ENCODE peak calls at places on chromosomes 6 and 20, in nine cellular contexts. One of them, this sample, is unnamed.
A peak's percentile ranks its signal among the peaks of the same experiment; 100 is the strongest.

GRCh38 chr6:72968704-72969103 is 256.6 kb downstream of the KHDC1L start:
- DNase-seq in ovary: no peak
- DNase-seq in cardiac muscle cell: no peak
- DNase-seq in CD8-positive, alpha-beta T cell: no peak
- DNase-seq in esophagus squamous epithelium: no peak
- DNase-seq in tibial artery: no peak
- DNase-seq in Panc1: peak; percentile 81
- DNase-seq in IMR-90: peak; percentile 92
- DNase-seq in stomach: no peak
- DNase-seq in this sample: no peak

GRCh38 chr6:111837641-111838500 is 35.4 kb downstream of the FYN start:
- DNase-seq in stomach: no peak
- DNase-seq in IMR-90: no peak
- DNase-seq in ovary: no peak
- DNase-seq in tibial artery: no peak
- DNase-seq in Panc1: no peak
- DNase-seq in esophagus squamous epithelium: no peak
- DNase-seq in CD8-positive, alpha-beta T cell: peak; percentile 31
- DNase-seq in cardiac muscle cell: no peak
- DNase-seq in this sample: no peak

GRCh38 chr20:11379257-11380011 is 538.3 kb upstream of the BTBD3 start:
- DNase-seq in IMR-90: no peak
- DNase-seq in tibial artery: no peak
- DNase-seq in esophagus squamous epithelium: no peak
- DNase-seq in stomach: no peak
- DNase-seq in ovary: no peak
- DNase-seq in cardiac muscle cell: peak; percentile 65
- DNase-seq in Panc1: no peak
- DNase-seq in CD8-positive, alpha-beta T cell: no peak
- DNase-seq in this sample: no peak

GRCh38 chr20:44709797-44710196 is 5.4 kb upstream of the CCN5 start:
- DNase-seq in cardiac muscle cell: no peak
- DNase-seq in tibial artery: peak; percentile 61
- DNase-seq in ovary: no peak
- DNase-seq in stomach: no peak
- DNase-seq in esophagus squamous epithelium: no peak
- DNase-seq in CD8-positive, alpha-beta T cell: no peak
- DNase-seq in Panc1: no peak
- DNase-seq in IMR-90: no peak
- DNase-seq in this sample: no peak

GRCh38 chr6:47587503-47587902 is 109.9 kb downstream of the CD2AP start:
- DNase-seq in stomach: no peak
- DNase-seq in ovary: no peak
- DNase-seq in cardiac muscle cell: no peak
- DNase-seq in IMR-90: peak; percentile 45
- DNase-seq in esophagus squamous epithelium: no peak
- DNase-seq in Panc1: no peak
- DNase-seq in CD8-positive, alpha-beta T cell: no peak
- DNase-seq in tibial artery: no peak
- DNase-seq in this sample: no peak

GRCh38 chr6:144543006-144543871 is 258.1 kb downstream of the UTRN start:
- DNase-seq in cardiac muscle cell: peak; percentile 18
- DNase-seq in tibial artery: no peak
- DNase-seq in ovary: no peak
- DNase-seq in IMR-90: peak; percentile 60
- DNase-seq in CD8-positive, alpha-beta T cell: no peak
- DNase-seq in stomach: no peak
- DNase-seq in esophagus squamous epithelium: no peak
- DNase-seq in Panc1: peak; percentile 5
- DNase-seq in this sample: no peak

GRCh38 chr6:119426619-119427018 is 77.1 kb upstream of the MAN1A1 start:
- DNase-seq in tibial artery: no peak
- DNase-seq in IMR-90: no peak
- DNase-seq in cardiac muscle cell: no peak
- DNase-seq in Panc1: no peak
- DNase-seq in ovary: no peak
- DNase-seq in stomach: no peak
- DNase-seq in esophagus squamous epithelium: no peak
- DNase-seq in CD8-positive, alpha-beta T cell: no peak
- DNase-seq in this sample: no peak

GRCh38 chr20:62522748-62523396 is 47.1 kb upstream of the GATA5 start:
- DNase-seq in tibial artery: no peak
- DNase-seq in ovary: no peak
- DNase-seq in stomach: no peak
- DNase-seq in IMR-90: no peak
- DNase-seq in cardiac muscle cell: no peak
- DNase-seq in Panc1: no peak
- DNase-seq in CD8-positive, alpha-beta T cell: no peak
- DNase-seq in esophagus squamous epithelium: no peak
- DNase-seq in this sample: no peak

GRCh38 chr20:25081730-25082497 is at the start of gene VSX1:
- DNase-seq in stomach: no peak
- DNase-seq in IMR-90: no peak
- DNase-seq in CD8-positive, alpha-beta T cell: no peak
- DNase-seq in ovary: no peak
- DNase-seq in cardiac muscle cell: no peak
- DNase-seq in Panc1: no peak
- DNase-seq in esophagus squamous epithelium: no peak
- DNase-seq in tibial artery: peak; percentile 53
- DNase-seq in this sample: no peak

GRCh38 chr6:21593927-21594421 is 423 bp downstream of the SOX4 start:
- DNase-seq in Panc1: no peak
- DNase-seq in stomach: peak; percentile 34
- DNase-seq in cardiac muscle cell: peak; percentile 74
- DNase-seq in ovary: no peak
- DNase-seq in CD8-positive, alpha-beta T cell: no peak
- DNase-seq in tibial artery: no peak
- DNase-seq in IMR-90: peak; percentile 72
- DNase-seq in esophagus squamous epithelium: no peak
- DNase-seq in this sample: no peak

GRCh38 chr6:162854734-162855191 is 127.0 kb downstream of the PACRG start:
- DNase-seq in tibial artery: no peak
- DNase-seq in ovary: no peak
- DNase-seq in IMR-90: no peak
- DNase-seq in cardiac muscle cell: no peak
- DNase-seq in Panc1: no peak
- DNase-seq in esophagus squamous epithelium: no peak
- DNase-seq in stomach: no peak
- DNase-seq in CD8-positive, alpha-beta T cell: no peak
- DNase-seq in this sample: no peak

GRCh38 chr6:16182428-16182827 is 53.5 kb downstream of the MYLIP start:
- DNase-seq in ovary: no peak
- DNase-seq in CD8-positive, alpha-beta T cell: no peak
- DNase-seq in stomach: no peak
- DNase-seq in Panc1: no peak
- DNase-seq in IMR-90: no peak
- DNase-seq in cardiac muscle cell: no peak
- DNase-seq in tibial artery: no peak
- DNase-seq in esophagus squamous epithelium: no peak
- DNase-seq in this sample: no peak

GRCh38 chr6:63858691-63859090 is 223.1 kb downstream of the PHF3 start:
- DNase-seq in esophagus squamous epithelium: no peak
- DNase-seq in IMR-90: no peak
- DNase-seq in cardiac muscle cell: peak; percentile 2
- DNase-seq in CD8-positive, alpha-beta T cell: no peak
- DNase-seq in ovary: no peak
- DNase-seq in tibial artery: no peak
- DNase-seq in Panc1: no peak
- DNase-seq in stomach: no peak
- DNase-seq in this sample: no peak

GRCh38 chr6:29964904-29965872 is 22.9 kb downstream of the HLA-A start:
- DNase-seq in cardiac muscle cell: peak; percentile 86
- DNase-seq in esophagus squamous epithelium: peak; percentile 63
- DNase-seq in tibial artery: peak; percentile 87
- DNase-seq in Panc1: no peak
- DNase-seq in stomach: peak; percentile 87
- DNase-seq in IMR-90: peak; percentile 91
- DNase-seq in CD8-positive, alpha-beta T cell: peak; percentile 57
- DNase-seq in ovary: peak; percentile 58
- DNase-seq in this sample: peak; percentile 81

GRCh38 chr6:78831492-78831891 is 35.9 kb upstream of the IRAK1BP1 start:
- DNase-seq in Panc1: no peak
- DNase-seq in CD8-positive, alpha-beta T cell: no peak
- DNase-seq in stomach: peak; percentile 37
- DNase-seq in ovary: no peak
- DNase-seq in cardiac muscle cell: peak; percentile 93
- DNase-seq in IMR-90: peak; percentile 3
- DNase-seq in esophagus squamous epithelium: no peak
- DNase-seq in tibial artery: no peak
- DNase-seq in this sample: no peak

GRCh38 chr6:106870069-106870468 is 104.5 kb downstream of the CD24 start:
- DNase-seq in CD8-positive, alpha-beta T cell: no peak
- DNase-seq in esophagus squamous epithelium: no peak
- DNase-seq in Panc1: no peak
- DNase-seq in cardiac muscle cell: peak; percentile 0
- DNase-seq in IMR-90: peak; percentile 52
- DNase-seq in tibial artery: no peak
- DNase-seq in stomach: no peak
- DNase-seq in ovary: no peak
- DNase-seq in this sample: no peak

GRCh38 chr6:169317441-169318202 is 64.0 kb upstream of the THBS2 start:
- DNase-seq in stomach: no peak
- DNase-seq in esophagus squamous epithelium: no peak
- DNase-seq in cardiac muscle cell: no peak
- DNase-seq in tibial artery: no peak
- DNase-seq in CD8-positive, alpha-beta T cell: no peak
- DNase-seq in IMR-90: no peak
- DNase-seq in Panc1: no peak
- DNase-seq in ovary: no peak
- DNase-seq in this sample: no peak

GRCh38 chr6:40587240-40588069 is at the start of gene LRFN2:
- DNase-seq in stomach: peak; percentile 83
- DNase-seq in esophagus squamous epithelium: no peak
- DNase-seq in Panc1: no peak
- DNase-seq in cardiac muscle cell: peak; percentile 81
- DNase-seq in tibial artery: peak; percentile 70
- DNase-seq in ovary: peak; percentile 89
- DNase-seq in CD8-positive, alpha-beta T cell: peak; percentile 35
- DNase-seq in IMR-90: peak; percentile 53
- DNase-seq in this sample: peak; percentile 89

GRCh38 chr20:47265214-47265613 is 91.3 kb downstream of the ZMYND8 start:
- DNase-seq in IMR-90: no peak
- DNase-seq in Panc1: no peak
- DNase-seq in ovary: no peak
- DNase-seq in CD8-positive, alpha-beta T cell: no peak
- DNase-seq in cardiac muscle cell: no peak
- DNase-seq in tibial artery: peak; percentile 29
- DNase-seq in esophagus squamous epithelium: no peak
- DNase-seq in stomach: no peak
- DNase-seq in this sample: no peak
- H3K4me1 ChIP-seq in IMR-90: peaks cover 2% of the 10 kb centered on the region
- H3K4me1 ChIP-seq in Panc1: peaks cover 7% of the 10 kb centered on the region
- H3K4me1 ChIP-seq in ovary: no peaks in the 10 kb centered on the region
- H3K4me1 ChIP-seq in CD8-positive, alpha-beta T cell: no peaks in the 10 kb centered on the region
- H3K4me1 ChIP-seq in cardiac muscle cell: peaks cover 7% of the 10 kb centered on the region
- H3K4me1 ChIP-seq in tibial artery: no peaks in the 10 kb centered on the region
- H3K4me1 ChIP-seq in esophagus squamous epithelium: peaks cover 12% of the 10 kb centered on the region
- H3K4me1 ChIP-seq in stomach: peaks cover 17% of the 10 kb centered on the region
- H3K4me1 ChIP-seq in this sample: no peaks in the 10 kb centered on the region

GRCh38 chr6:151663559-151663958 is 143.9 kb upstream of the ESR1 start:
- DNase-seq in CD8-positive, alpha-beta T cell: no peak
- DNase-seq in Panc1: no peak
- DNase-seq in ovary: no peak
- DNase-seq in tibial artery: no peak
- DNase-seq in esophagus squamous epithelium: no peak
- DNase-seq in stomach: no peak
- DNase-seq in IMR-90: no peak
- DNase-seq in cardiac muscle cell: no peak
- DNase-seq in this sample: no peak

GRCh38 chr6:151661509-151661908 is 146.0 kb upstream of the ESR1 start:
- DNase-seq in Panc1: no peak
- DNase-seq in cardiac muscle cell: no peak
- DNase-seq in IMR-90: no peak
- DNase-seq in stomach: no peak
- DNase-seq in CD8-positive, alpha-beta T cell: no peak
- DNase-seq in esophagus squamous epithelium: no peak
- DNase-seq in ovary: no peak
- DNase-seq in tibial artery: no peak
- DNase-seq in this sample: no peak

GRCh38 chr6:151659212-151659611 is 148.3 kb upstream of the ESR1 start:
- DNase-seq in esophagus squamous epithelium: no peak
- DNase-seq in stomach: no peak
- DNase-seq in CD8-positive, alpha-beta T cell: no peak
- DNase-seq in IMR-90: no peak
- DNase-seq in cardiac muscle cell: no peak
- DNase-seq in ovary: no peak
- DNase-seq in Panc1: no peak
- DNase-seq in tibial artery: no peak
- DNase-seq in this sample: no peak

GRCh38 chr6:151664390-151664789 is 143.1 kb upstream of the ESR1 start:
- DNase-seq in tibial artery: no peak
- DNase-seq in Panc1: no peak
- DNase-seq in cardiac muscle cell: no peak
- DNase-seq in esophagus squamous epithelium: no peak
- DNase-seq in ovary: no peak
- DNase-seq in stomach: no peak
- DNase-seq in CD8-positive, alpha-beta T cell: no peak
- DNase-seq in IMR-90: no peak
- DNase-seq in this sample: no peak

GRCh38 chr6:151661928-151662327 is 145.6 kb upstream of the ESR1 start:
- DNase-seq in cardiac muscle cell: no peak
- DNase-seq in stomach: no peak
- DNase-seq in tibial artery: no peak
- DNase-seq in ovary: no peak
- DNase-seq in Panc1: no peak
- DNase-seq in esophagus squamous epithelium: no peak
- DNase-seq in IMR-90: no peak
- DNase-seq in CD8-positive, alpha-beta T cell: no peak
- DNase-seq in this sample: no peak
- TF ChIP-seq CTCF in cardiac muscle cell: peak; percentile 33
- TF ChIP-seq CTCF in stomach: no peak
- TF ChIP-seq CTCF in tibial artery: no peak
- TF ChIP-seq CTCF in ovary: no peak
- TF ChIP-seq CTCF in Panc1: peak; percentile 37
- TF ChIP-seq CTCF in esophagus squamous epithelium: no peak
- TF ChIP-seq CTCF in IMR-90: peak; percentile 13
- TF ChIP-seq CTCF in CD8-positive, alpha-beta T cell: no peak
- TF ChIP-seq CTCF in this sample: no peak

DNA sequence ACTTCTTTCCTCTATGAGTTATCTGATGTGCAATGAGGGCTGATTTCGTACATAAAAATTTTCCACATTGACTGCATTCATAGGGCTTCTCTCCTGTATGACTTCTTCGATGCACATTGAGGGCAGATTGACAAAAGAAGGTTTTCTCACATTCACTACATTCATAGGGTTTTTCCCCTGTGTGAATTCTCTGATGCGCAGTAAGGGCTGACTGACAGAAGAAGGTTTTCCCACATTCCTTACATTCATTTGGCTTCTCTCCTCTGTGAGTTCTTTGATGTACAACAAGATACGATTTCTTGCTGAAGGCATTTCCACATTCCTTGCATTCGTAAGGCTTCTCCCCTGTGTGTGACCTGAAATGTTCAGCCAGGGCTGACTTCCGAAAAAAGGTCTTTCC is 11.4 kb downstream of the ZNF334 start:
- DNase-seq in ovary: no peak
- DNase-seq in CD8-positive, alpha-beta T cell: no peak
- DNase-seq in esophagus squamous epithelium: no peak
- DNase-seq in tibial artery: no peak
- DNase-seq in cardiac muscle cell: no peak
- DNase-seq in IMR-90: no peak
- DNase-seq in Panc1: no peak
- DNase-seq in stomach: no peak
- DNase-seq in this sample: no peak
- H3K36me3 ChIP-seq in ovary: no peaks in the 10 kb centered on the region
- H3K36me3 ChIP-seq in CD8-positive, alpha-beta T cell: no peaks in the 10 kb centered on the region
- H3K36me3 ChIP-seq in esophagus squamous epithelium: no peaks in the 10 kb centered on the region
- H3K36me3 ChIP-seq in tibial artery: no peaks in the 10 kb centered on the region
- H3K36me3 ChIP-seq in cardiac muscle cell: peaks cover 15% of the 10 kb centered on the region
- H3K36me3 ChIP-seq in IMR-90: peaks cover 2% of the 10 kb centered on the region
- H3K36me3 ChIP-seq in Panc1: no peaks in the 10 kb centered on the region
- H3K36me3 ChIP-seq in stomach: no peaks in the 10 kb centered on the region
- H3K36me3 ChIP-seq in this sample: no peaks in the 10 kb centered on the region

GRCh38 chr20:57482148-57482547 is 42.8 kb downstream of the CTCFL start:
- DNase-seq in Panc1: no peak
- DNase-seq in esophagus squamous epithelium: no peak
- DNase-seq in cardiac muscle cell: no peak
- DNase-seq in stomach: no peak
- DNase-seq in ovary: no peak
- DNase-seq in tibial artery: peak; percentile 23
- DNase-seq in IMR-90: no peak
- DNase-seq in CD8-positive, alpha-beta T cell: no peak
- DNase-seq in this sample: no peak
- H3K4me1 ChIP-seq in Panc1: no peaks in the 10 kb centered on the region
- H3K4me1 ChIP-seq in esophagus squamous epithelium: peaks cover 16% of the 10 kb centered on the region
- H3K4me1 ChIP-seq in cardiac muscle cell: peaks cover 35% of the 10 kb centered on the region
- H3K4me1 ChIP-seq in stomach: peaks cover 19% of the 10 kb centered on the region
- H3K4me1 ChIP-seq in ovary: no peaks in the 10 kb centered on the region
- H3K4me1 ChIP-seq in tibial artery: peaks cover 7% of the 10 kb centered on the region
- H3K4me1 ChIP-seq in IMR-90: no peaks in the 10 kb centered on the region
- H3K4me1 ChIP-seq in CD8-positive, alpha-beta T cell: peaks cover 29% of the 10 kb centered on the region
- H3K4me1 ChIP-seq in this sample: no peaks in the 10 kb centered on the region